ENCODE peak calls at places on chromosomes 11 and 22, in four cellular contexts. I is thoracic aorta, N is GM20000, P is pancreas. L is an unnamed sample.

GRCh38 chr11:113628912-113629311 is 77.2 kb downstream of the TMPRSS5 start:
- DNase-seq in I (no peak), N (no peak), P (peak; percentile 37), L (no peak)

GRCh38 chr22:44329179-44329796 is 16.5 kb upstream of the SHISAL1 start:
- DNase-seq in I (no peak), N (peak; percentile 85), P (no peak), L (peak; percentile 75)

GRCh38 chr11:77140231-77140959 is 12.3 kb downstream of the MYO7A start:
- DNase-seq in I (no peak), N (no peak), P (peak; percentile 50), L (no peak)

GRCh38 chr11:60874421-60875365 is 7.4 kb downstream of the ZP1 start:
- DNase-seq in I (no peak), N (no peak), P (no peak), L (no peak)

GRCh38 chr22:45302047-45302446 is 7.7 kb upstream of the FAM118A start:
- DNase-seq in I (no peak), N (no peak), P (no peak), L (no peak)

GRCh38 chr11:65790902-65791650 is 4.2 kb downstream of the OVOL1 start:
- DNase-seq in I (no peak), N (no peak), P (no peak), L (no peak)

GRCh38 chr11:40274017-40274416 is 1185.4 kb downstream of the LRRC4C start:
- DNase-seq in I (no peak), N (no peak), P (no peak), L (no peak)

GRCh38 chr11:76799061-76799804 is 16.1 kb downstream of the TSKU start:
- DNase-seq in I (peak; percentile 43), N (peak; percentile 90), P (peak; percentile 81), L (peak; percentile 93)

GRCh38 chr11:12539570-12539969 is 134.7 kb upstream of the TEAD1 start:
- DNase-seq in I (no peak), N (no peak), P (no peak), L (no peak)

GRCh38 chr11:117620131-117620530 is 176.9 kb downstream of the DSCAML1 start:
- DNase-seq in I (no peak), N (no peak), P (no peak), L (no peak)

DNA sequence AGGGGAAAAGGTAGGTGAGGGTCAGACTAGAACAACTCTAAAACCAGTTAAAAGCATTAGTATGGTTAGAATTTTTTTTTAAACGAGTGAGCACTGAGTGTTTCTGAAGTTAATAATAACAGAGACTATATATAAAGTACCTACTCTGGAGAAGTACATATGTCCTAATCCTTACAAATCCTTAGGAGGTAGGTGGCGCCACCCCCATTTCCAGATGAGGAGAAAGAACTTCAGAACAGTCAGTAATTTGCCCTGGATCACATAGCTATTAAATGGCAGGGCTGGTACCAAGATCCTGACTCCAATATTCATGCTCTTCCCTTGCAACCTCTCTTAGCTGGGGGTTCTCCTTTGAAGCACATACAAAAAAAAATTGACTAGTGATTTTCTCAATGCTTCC is 80.5 kb downstream of the CLPB start:
- DNase-seq in I (no peak), N (no peak), P (no peak), L (no peak)
- TF ChIP-seq CTCF in I (no peak), N (no peak), P (no peak), L (no peak)

DNA sequence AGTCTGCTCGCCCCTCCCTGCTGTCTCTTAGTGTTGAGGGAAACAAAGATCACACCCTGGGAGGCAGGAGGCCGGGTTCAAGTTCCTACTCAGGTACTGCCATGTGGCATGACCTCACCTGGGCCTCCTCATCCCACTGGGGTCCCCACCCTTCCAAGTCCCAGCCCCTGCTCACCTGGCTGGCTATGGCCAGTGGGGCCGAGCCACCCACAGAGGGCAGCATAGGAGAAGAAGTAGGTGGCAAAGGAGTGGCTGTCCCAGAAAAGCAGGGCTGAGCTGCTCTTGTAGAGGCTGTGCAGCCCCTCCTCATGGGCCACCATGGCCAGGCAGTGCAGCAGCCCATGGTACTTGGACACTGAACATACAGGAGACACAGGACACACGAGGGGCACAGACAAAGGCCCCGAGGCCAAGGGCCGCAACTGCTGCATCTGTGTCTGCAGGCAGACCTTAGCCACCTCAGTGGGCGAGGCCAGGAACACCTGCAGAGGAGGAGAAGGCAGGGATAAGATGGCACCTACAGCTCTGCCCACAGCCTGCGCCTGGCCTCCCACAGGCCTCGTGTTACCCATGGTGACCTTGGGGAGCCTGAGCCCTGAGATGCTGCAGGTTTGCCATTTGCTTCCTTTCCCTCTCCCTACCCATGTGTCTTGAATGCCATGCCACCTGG is 50.6 kb upstream of the MPEG1 start:
- DNase-seq in I (no peak), N (no peak), P (peak; percentile 38), L (no peak)
- TF ChIP-seq CTCF in I (no peak), N (peak; percentile 64), P (no peak), L (peak; percentile 56)

GRCh38 chr11:15275141-15275540 is 160.4 kb downstream of the INSC start:
- DNase-seq in I (no peak), N (no peak), P (no peak), L (no peak)

GRCh38 chr11:15278129-15278528 is 163.4 kb downstream of the INSC start:
- DNase-seq in I (no peak), N (no peak), P (no peak), L (no peak)

GRCh38 chr11:15282754-15283153 is 168.0 kb downstream of the INSC start:
- DNase-seq in I (no peak), N (no peak), P (no peak), L (no peak)

GRCh38 chr11:15276616-15277015 is 161.9 kb downstream of the INSC start:
- DNase-seq in I (no peak), N (peak; percentile 5), P (no peak), L (no peak)

GRCh38 chr11:15280393-15280792 is 165.7 kb downstream of the INSC start:
- DNase-seq in I (no peak), N (no peak), P (no peak), L (no peak)
- TF ChIP-seq CTCF in I (no peak), N (no peak), P (no peak), L (no peak)

GRCh38 chr11:134045799-134046635 is 22.9 kb upstream of the JAM3 start:
- DNase-seq in I (no peak), N (no peak), P (no peak), L (no peak)
- TF ChIP-seq CTCF in I (peak; percentile 73), N (no peak), P (no peak), L (no peak)

GRCh38 chr11:6900327-6900999 is 8.2 kb upstream of the OR2D2 start:
- DNase-seq in I (no peak), N (no peak), P (no peak), L (no peak)
- TF ChIP-seq CTCF in I (no peak), N (no peak), P (no peak), L (no peak)

DNA sequence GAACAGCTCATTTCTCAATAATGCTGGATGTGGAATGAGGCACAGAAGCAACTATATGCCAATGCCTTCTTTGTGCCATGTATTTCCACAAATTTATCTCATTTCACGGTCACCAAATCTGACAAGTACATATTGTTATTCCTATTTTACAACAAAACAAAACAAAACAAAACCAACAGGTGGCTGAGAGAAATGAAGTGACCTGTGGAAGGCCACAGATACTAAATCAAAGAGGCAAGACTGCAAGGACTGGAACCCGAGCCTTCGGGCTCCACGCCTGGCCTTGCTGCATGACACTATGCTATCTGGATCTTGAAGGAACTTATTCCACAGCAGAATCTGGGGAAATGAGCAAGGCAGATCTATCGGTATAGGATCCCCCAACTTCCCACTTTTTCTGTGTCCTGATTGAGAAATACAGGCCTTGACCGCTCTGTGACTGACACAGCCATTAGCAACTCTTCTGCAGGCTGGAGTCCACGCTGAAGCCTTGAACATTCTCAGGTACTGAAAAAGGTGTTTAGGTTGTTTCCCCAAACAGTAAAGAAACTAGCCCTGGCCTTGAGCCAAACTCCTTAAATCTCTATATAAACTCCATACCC is 241.1 kb upstream of the NARS2 start:
- DNase-seq in I (no peak), N (no peak), P (no peak), L (no peak)
- TF ChIP-seq CTCF in I (no peak), N (no peak), P (no peak), L (no peak)

DNA sequence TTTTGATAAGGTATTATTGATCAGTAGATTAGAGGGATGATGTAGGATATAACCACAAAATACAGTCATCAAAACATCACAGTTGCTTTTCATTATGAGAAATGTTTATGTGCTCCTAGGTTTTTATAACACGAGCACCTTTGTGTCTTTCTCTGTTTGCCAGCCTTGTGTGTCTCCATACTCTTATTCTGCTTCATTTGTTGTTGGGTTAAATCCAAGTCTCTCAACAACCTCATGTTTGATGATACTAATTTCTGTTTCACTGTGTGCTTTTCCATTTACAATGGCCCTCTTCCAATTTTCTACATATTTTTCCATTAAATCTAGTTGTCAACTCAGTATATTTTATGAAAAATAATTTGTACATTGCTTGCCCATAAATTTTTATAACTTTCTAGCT is 107.7 kb upstream of the POU2AF2 start:
- DNase-seq in I (no peak), N (no peak), P (no peak), L (no peak)
- TF ChIP-seq CTCF in I (no peak), N (no peak), P (no peak), L (no peak)

L was measured in GM13976.